ENCODE peak calls at places on chromosomes 5 and 9, in nine cellular contexts. One of them, this sample, is unnamed.

GRCh38 chr9:132160802-132161742 is 786 bp upstream of the NTNG2 start:
- DNase-seq in RCC 7860: peak
- DNase-seq in ELR: peak
- DNase-seq in WTC11: no peak
- DNase-seq in fibroblast of villous mesenchyme: peak
- DNase-seq in ACHN: peak
- DNase-seq in SK-N-MC: no peak
- DNase-seq in stimulated activated CD4-positive, alpha-beta T cell treated with anti-CD3 and anti-CD28 coated beads, Interleukin-12 subunit alpha, Interleukin-12 subunit beta, amount 100 ng/mL, for 4 hours: peak
- DNase-seq in GM04504: peak
- DNase-seq in this sample: peak

GRCh38 chr5:59260973-59261372 is 632.6 kb downstream of the PDE4D start:
- DNase-seq in GM04504: no peak
- DNase-seq in fibroblast of villous mesenchyme: no peak
- DNase-seq in RCC 7860: no peak
- DNase-seq in stimulated activated CD4-positive, alpha-beta T cell treated with anti-CD3 and anti-CD28 coated beads, Interleukin-12 subunit alpha, Interleukin-12 subunit beta, amount 100 ng/mL, for 4 hours: no peak
- DNase-seq in ELR: no peak
- DNase-seq in ACHN: no peak
- DNase-seq in SK-N-MC: no peak
- DNase-seq in WTC11: no peak
- DNase-seq in this sample: no peak

GRCh38 chr5:2832394-2832793 is 80.9 kb upstream of the IRX2 start:
- DNase-seq in SK-N-MC: no peak
- DNase-seq in stimulated activated CD4-positive, alpha-beta T cell treated with anti-CD3 and anti-CD28 coated beads, Interleukin-12 subunit alpha, Interleukin-12 subunit beta, amount 100 ng/mL, for 4 hours: no peak
- DNase-seq in RCC 7860: no peak
- DNase-seq in fibroblast of villous mesenchyme: no peak
- DNase-seq in ACHN: no peak
- DNase-seq in WTC11: peak
- DNase-seq in ELR: no peak
- DNase-seq in GM04504: no peak
- DNase-seq in this sample: no peak

GRCh38 chr5:174581483-174581882 is 142.9 kb upstream of the MSX2 start:
- DNase-seq in stimulated activated CD4-positive, alpha-beta T cell treated with anti-CD3 and anti-CD28 coated beads, Interleukin-12 subunit alpha, Interleukin-12 subunit beta, amount 100 ng/mL, for 4 hours: no peak
- DNase-seq in ELR: peak
- DNase-seq in SK-N-MC: peak
- DNase-seq in fibroblast of villous mesenchyme: no peak
- DNase-seq in GM04504: no peak
- DNase-seq in ACHN: peak
- DNase-seq in RCC 7860: no peak
- DNase-seq in WTC11: peak
- DNase-seq in this sample: no peak

GRCh38 chr5:9540791-9541190 is 5.1 kb downstream of the SEMA5A start:
- DNase-seq in SK-N-MC: no peak
- DNase-seq in stimulated activated CD4-positive, alpha-beta T cell treated with anti-CD3 and anti-CD28 coated beads, Interleukin-12 subunit alpha, Interleukin-12 subunit beta, amount 100 ng/mL, for 4 hours: no peak
- DNase-seq in ELR: peak
- DNase-seq in RCC 7860: no peak
- DNase-seq in WTC11: no peak
- DNase-seq in ACHN: no peak
- DNase-seq in fibroblast of villous mesenchyme: peak
- DNase-seq in GM04504: no peak
- DNase-seq in this sample: no peak

GRCh38 chr9:116471093-116471906 is 215.8 kb upstream of the TRIM32 start:
- DNase-seq in ELR: no peak
- DNase-seq in ACHN: no peak
- DNase-seq in SK-N-MC: peak
- DNase-seq in GM04504: no peak
- DNase-seq in fibroblast of villous mesenchyme: peak
- DNase-seq in RCC 7860: no peak
- DNase-seq in stimulated activated CD4-positive, alpha-beta T cell treated with anti-CD3 and anti-CD28 coated beads, Interleukin-12 subunit alpha, Interleukin-12 subunit beta, amount 100 ng/mL, for 4 hours: no peak
- DNase-seq in WTC11: peak
- DNase-seq in this sample: no peak

GRCh38 chr5:53321073-53321472 is 159.4 kb upstream of the FST start:
- DNase-seq in RCC 7860: no peak
- DNase-seq in stimulated activated CD4-positive, alpha-beta T cell treated with anti-CD3 and anti-CD28 coated beads, Interleukin-12 subunit alpha, Interleukin-12 subunit beta, amount 100 ng/mL, for 4 hours: no peak
- DNase-seq in SK-N-MC: no peak
- DNase-seq in ELR: peak
- DNase-seq in WTC11: no peak
- DNase-seq in GM04504: no peak
- DNase-seq in ACHN: no peak
- DNase-seq in fibroblast of villous mesenchyme: no peak
- DNase-seq in this sample: no peak

GRCh38 chr5:135034963-135035677 is 1.1 kb upstream of the PITX1 start:
- DNase-seq in ACHN: no peak
- DNase-seq in WTC11: no peak
- DNase-seq in RCC 7860: no peak
- DNase-seq in fibroblast of villous mesenchyme: no peak
- DNase-seq in stimulated activated CD4-positive, alpha-beta T cell treated with anti-CD3 and anti-CD28 coated beads, Interleukin-12 subunit alpha, Interleukin-12 subunit beta, amount 100 ng/mL, for 4 hours: no peak
- DNase-seq in GM04504: no peak
- DNase-seq in ELR: no peak
- DNase-seq in SK-N-MC: no peak
- DNase-seq in this sample: peak

GRCh38 chr5:135625961-135626360 is 47.2 kb upstream of the CXCL14 start:
- DNase-seq in GM04504: no peak
- DNase-seq in WTC11: no peak
- DNase-seq in fibroblast of villous mesenchyme: no peak
- DNase-seq in ACHN: no peak
- DNase-seq in SK-N-MC: no peak
- DNase-seq in ELR: no peak
- DNase-seq in RCC 7860: no peak
- DNase-seq in stimulated activated CD4-positive, alpha-beta T cell treated with anti-CD3 and anti-CD28 coated beads, Interleukin-12 subunit alpha, Interleukin-12 subunit beta, amount 100 ng/mL, for 4 hours: no peak
- DNase-seq in this sample: no peak

GRCh38 chr5:50962934-50963646 is 296.7 kb downstream of the PARP8 start:
- DNase-seq in fibroblast of villous mesenchyme: peak
- DNase-seq in GM04504: peak
- DNase-seq in WTC11: peak
- DNase-seq in SK-N-MC: peak
- DNase-seq in ELR: peak
- DNase-seq in ACHN: peak
- DNase-seq in RCC 7860: peak
- DNase-seq in stimulated activated CD4-positive, alpha-beta T cell treated with anti-CD3 and anti-CD28 coated beads, Interleukin-12 subunit alpha, Interleukin-12 subunit beta, amount 100 ng/mL, for 4 hours: peak
- DNase-seq in this sample: peak

This sample was measured in NCI-H226.